ENCODE peak calls at places on chromosomes 7 and 10, in eight cellular contexts. I is epithelial cell of esophagus, N is GM23338, K is GM12865, B is adrenal gland, F is HFF-Myc, J is cardiac fibroblast, M is nephron progenitor cell. Q is an unnamed sample.

GRCh38 chr10:78849731-78850130 is 219.0 kb upstream of the ZMIZ1 start:
- DNase-seq in B (no peak), J (no peak), N (no peak), I (no peak), M (no peak), F (no peak), K (no peak), Q (no peak)

GRCh38 chr10:126945351-126946035 is 40.3 kb downstream of the DOCK1 start:
- DNase-seq in J (no peak), B (no peak), K (no peak), I (peak), F (no peak), M (no peak), N (no peak), Q (no peak)

GRCh38 chr10:71666607-71667373 is 52.8 kb downstream of the C10orf105 start:
- DNase-seq in N (no peak), K (peak), I (no peak), B (no peak), M (peak), J (no peak), F (no peak), Q (no peak)

GRCh38 chr10:23994459-23995046 is 214.4 kb upstream of the KIAA1217 start:
- DNase-seq in I (peak), K (peak), M (peak), J (peak), F (peak), N (peak), B (peak), Q (peak)

GRCh38 chr10:112446055-112446854 is 459 bp downstream of the ZDHHC6 start:
- DNase-seq in I (peak), N (no peak), M (no peak), K (peak), B (no peak), F (no peak), J (peak), Q (no peak)

GRCh38 chr10:4450169-4450568 is 375.8 kb upstream of the AKR1E2 start:
- DNase-seq in B (no peak), I (no peak), N (no peak), K (no peak), F (no peak), M (no peak), J (no peak), Q (no peak)

GRCh38 chr10:79246209-79246581 is 101.1 kb upstream of the PPIF start:
- DNase-seq in F (no peak), K (peak), B (peak), J (peak), M (no peak), N (no peak), I (no peak), Q (no peak)

GRCh38 chr7:105141068-105141467 is 127.1 kb downstream of the KMT2E start:
- DNase-seq in N (peak), K (peak), J (peak), M (peak), I (peak), F (peak), B (no peak), Q (peak)

GRCh38 chr7:135169141-135169935 is 1.2 kb downstream of the CYREN start:
- DNase-seq in B (peak), F (no peak), N (peak), J (peak), I (peak), M (peak), K (peak), Q (no peak)

GRCh38 chr7:81802251-81802650 is 32.4 kb upstream of the HGF start:
- DNase-seq in N (no peak), K (no peak), I (no peak), B (no peak), F (no peak), J (no peak), M (no peak), Q (no peak)

GRCh38 chr10:113029055-113029440 is 79.0 kb downstream of the TCF7L2 start:
- DNase-seq in M (no peak), J (no peak), K (no peak), N (no peak), B (no peak), F (no peak), I (no peak), Q (no peak)

GRCh38 chr7:151558575-151558974 is 38.9 kb upstream of the RHEB start:
- DNase-seq in B (no peak), I (no peak), N (no peak), J (peak), F (no peak), M (no peak), K (no peak), Q (no peak)

GRCh38 chr10:93410697-93411348 is 71.3 kb downstream of the MYOF start:
- DNase-seq in M (no peak), I (no peak), B (no peak), J (no peak), K (no peak), F (no peak), N (no peak), Q (no peak)

GRCh38 chr10:50653142-50653541 is 29.4 kb upstream of the SGMS1 start:
- DNase-seq in K (peak), I (peak), N (peak), B (no peak), M (no peak), J (peak), F (no peak), Q (peak)

DNA sequence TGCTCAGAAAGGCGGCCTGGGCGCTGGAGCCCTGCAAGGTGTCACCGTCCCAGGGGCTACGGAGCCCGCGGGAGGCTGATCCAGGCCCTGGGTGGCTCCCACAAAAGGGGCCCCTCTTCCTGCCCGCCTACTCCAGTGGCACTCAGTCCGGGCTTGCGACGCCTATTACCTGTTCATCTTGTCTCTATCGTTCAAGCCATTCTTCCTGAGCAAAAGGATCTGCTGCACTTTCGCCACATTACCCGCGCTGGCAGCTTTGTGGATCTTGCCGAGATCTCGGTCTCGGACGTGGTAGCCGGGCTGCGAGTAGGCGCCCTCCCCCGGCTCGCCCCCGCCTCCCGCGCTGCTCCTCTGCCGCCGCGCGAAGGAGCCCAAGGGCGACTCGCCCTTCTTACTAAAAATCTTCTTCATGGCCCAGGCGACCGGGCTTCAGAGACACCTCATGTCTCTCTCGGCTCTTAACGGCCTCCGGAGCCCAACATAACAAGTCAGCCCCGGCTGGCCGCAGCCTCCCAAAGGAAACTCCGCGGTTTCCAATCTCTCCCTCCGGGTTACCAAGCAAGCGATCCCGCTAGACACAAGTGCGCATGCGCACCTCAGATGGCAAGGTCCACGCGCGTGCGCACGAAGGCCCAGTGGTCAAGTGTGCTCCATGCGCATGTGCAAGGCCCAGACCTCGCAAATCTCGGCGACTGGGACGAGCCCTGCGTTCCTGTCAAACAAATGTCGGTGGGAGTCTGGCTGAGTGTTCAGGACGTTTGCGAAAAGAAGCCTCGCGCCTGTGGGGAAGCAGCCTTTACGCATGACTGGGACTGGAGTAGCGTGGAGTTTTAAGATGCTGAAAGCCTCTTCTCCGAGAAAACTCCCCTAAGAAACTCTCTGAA is at the start of gene ANKRD26:
- DNase-seq in K (peak), F (peak), M (peak), I (peak), B (peak), J (peak), N (peak), Q (peak)
- TF ChIP-seq CTCF in K (no peak), F (no peak), M (no peak), I (no peak), B (no peak), J (no peak), N (no peak), Q (no peak)

GRCh38 chr7:116592041-116592355 is 67.2 kb downstream of the CAV1 start:
- DNase-seq in K (no peak), N (no peak), F (no peak), J (no peak), I (no peak), M (no peak), B (no peak), Q (no peak)
- TF ChIP-seq CTCF in K (no peak), N (no peak), F (no peak), J (no peak), I (no peak), M (no peak), B (no peak), Q (no peak)

DNA sequence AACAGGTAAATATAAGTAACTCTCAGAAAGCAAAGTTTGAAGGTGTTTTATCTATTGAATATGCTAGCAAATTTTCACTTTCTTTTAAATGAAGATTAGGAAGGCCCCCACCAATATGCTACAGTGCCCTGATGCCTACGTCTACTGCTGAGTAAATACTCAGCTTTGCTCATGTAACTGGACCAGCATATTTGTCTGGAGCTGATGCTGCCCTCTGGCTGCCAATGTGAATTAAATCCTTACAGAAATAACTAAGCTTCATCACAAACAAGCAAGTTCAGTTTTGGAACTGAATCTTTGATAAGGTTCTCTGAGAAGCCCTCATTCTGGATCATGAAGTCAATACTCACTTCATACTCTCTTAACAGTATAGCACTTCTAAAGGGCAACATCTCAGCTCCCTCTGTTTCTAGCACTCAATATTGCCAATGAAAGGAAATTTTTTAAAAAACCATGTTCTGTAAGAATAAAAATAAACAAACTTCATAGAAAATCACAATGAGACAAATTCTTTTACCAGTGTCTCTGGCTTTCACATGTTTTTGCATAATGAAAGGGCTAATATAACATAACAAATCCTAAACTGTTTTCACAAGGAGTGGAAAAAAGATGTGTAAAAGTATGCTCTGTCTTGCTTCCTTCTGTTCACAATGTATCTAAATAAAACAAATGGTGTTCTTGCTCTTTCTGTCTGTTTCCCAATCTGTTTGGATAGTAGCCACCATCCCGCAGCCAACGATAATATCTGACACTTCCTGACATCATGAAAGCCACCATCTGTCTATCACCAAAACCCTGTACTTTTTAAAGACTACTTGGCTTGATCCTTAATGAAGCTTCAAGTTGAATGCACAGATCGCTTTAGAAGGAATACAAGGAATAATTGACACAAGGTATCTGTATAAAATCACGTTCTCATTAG is 246.5 kb downstream of the ETV1 start:
- DNase-seq in M (peak), K (peak), N (peak), F (no peak), I (peak), B (peak), J (peak), Q (peak)
- TF ChIP-seq CTCF in M (peak), K (peak), N (peak), F (peak), I (peak), B (peak), J (peak), Q (peak)

DNA sequence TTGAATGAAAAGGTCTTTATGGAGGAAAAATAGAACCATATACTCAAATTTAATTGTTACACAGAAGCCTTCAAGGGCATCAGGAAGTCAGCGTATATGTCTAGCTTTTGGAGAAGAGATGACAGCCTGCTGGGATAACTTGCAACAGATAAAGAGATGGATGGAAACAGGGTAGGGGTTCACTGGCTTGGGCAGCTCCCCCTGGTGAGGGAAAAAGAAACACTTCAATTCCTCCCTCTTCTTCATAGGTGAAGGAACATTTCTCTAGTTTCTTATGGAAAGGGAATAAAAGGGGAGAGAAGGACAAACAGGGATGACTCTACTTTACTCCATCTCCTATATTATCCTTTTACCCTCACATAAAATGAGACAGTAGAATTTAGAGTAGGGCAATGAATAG is 635.7 kb downstream of the PHTF2 start:
- DNase-seq in J (no peak), B (no peak), F (no peak), M (no peak), I (no peak), N (peak), K (no peak), Q (no peak)
- TF ChIP-seq CTCF in J (no peak), B (no peak), F (peak), M (no peak), I (peak), N (peak), K (no peak), Q (no peak)

GRCh38 chr7:15765753-15766152 is 79.3 kb upstream of the MEOX2 start:
- DNase-seq in J (no peak), F (no peak), I (no peak), K (no peak), N (no peak), M (no peak), B (no peak), Q (no peak)

GRCh38 chr7:15764986-15765385 is 78.5 kb upstream of the MEOX2 start:
- DNase-seq in J (no peak), B (no peak), F (no peak), I (no peak), M (no peak), K (no peak), N (no peak), Q (no peak)

DNA sequence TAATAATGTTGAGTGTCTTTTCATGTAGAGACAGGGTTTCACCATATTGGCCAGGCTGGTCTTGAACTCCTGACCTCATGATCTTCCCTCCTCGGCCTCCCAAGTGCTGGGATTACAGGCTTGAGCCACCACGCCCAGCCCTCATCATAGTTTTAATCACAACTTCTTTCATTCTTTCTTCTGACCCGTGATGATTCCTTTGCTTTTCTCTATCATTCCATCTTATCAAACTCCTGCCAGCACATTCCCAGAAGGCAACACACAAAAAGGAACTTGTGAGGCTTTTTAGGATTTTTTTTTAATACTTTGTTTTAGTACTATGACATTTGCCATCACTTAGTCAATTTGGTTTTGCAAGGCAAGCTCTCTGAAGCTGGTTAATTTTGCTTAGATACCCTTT is 77.5 kb upstream of the MEOX2 start:
- DNase-seq in F (no peak), I (no peak), K (no peak), M (no peak), N (no peak), J (no peak), B (no peak), Q (no peak)
- TF ChIP-seq CTCF in F (no peak), I (no peak), K (no peak), M (no peak), N (no peak), J (no peak), B (no peak), Q (no peak)

GRCh38 chr10:114403545-114404161 is 649 bp downstream of the AFAP1L2 start:
- DNase-seq in I (peak), K (peak), M (peak), J (no peak), B (no peak), F (no peak), N (peak), Q (no peak)
- TF ChIP-seq CTCF in I (peak), K (no peak), M (no peak), J (no peak), B (no peak), F (no peak), N (peak), Q (peak)

GRCh38 chr10:61758440-61758839 is 95.7 kb downstream of the CABCOCO1 start:
- DNase-seq in J (peak), F (no peak), I (no peak), B (no peak), N (no peak), K (no peak), M (no peak), Q (no peak)

GRCh38 chr10:61760943-61761824 is 98.5 kb downstream of the CABCOCO1 start:
- DNase-seq in J (peak), M (no peak), N (no peak), I (peak), B (no peak), K (no peak), F (no peak), Q (no peak)

GRCh38 chr10:61757525-61758397 is 95.0 kb downstream of the CABCOCO1 start:
- DNase-seq in I (peak), N (no peak), K (no peak), J (peak), M (no peak), B (peak), F (no peak), Q (no peak)

GRCh38 chr10:61761825-61762217 is 99.1 kb downstream of the CABCOCO1 start:
- DNase-seq in M (no peak), F (no peak), K (no peak), N (no peak), J (no peak), I (no peak), B (no peak), Q (no peak)

GRCh38 chr10:61759751-61760150 is 97.0 kb downstream of the CABCOCO1 start:
- DNase-seq in M (no peak), I (no peak), J (no peak), K (no peak), N (no peak), F (no peak), B (no peak), Q (no peak)
- TF ChIP-seq CTCF in M (no peak), I (no peak), J (no peak), K (no peak), N (no peak), F (no peak), B (no peak), Q (no peak)

GRCh38 chr7:37208528-37208927 is 240.1 kb downstream of the ELMO1 start:
- DNase-seq in M (peak), N (peak), J (peak), F (no peak), B (peak), I (peak), K (peak), Q (peak)
- TF ChIP-seq CTCF in M (peak), N (peak), J (peak), F (peak), B (peak), I (peak), K (peak), Q (peak)

DNA sequence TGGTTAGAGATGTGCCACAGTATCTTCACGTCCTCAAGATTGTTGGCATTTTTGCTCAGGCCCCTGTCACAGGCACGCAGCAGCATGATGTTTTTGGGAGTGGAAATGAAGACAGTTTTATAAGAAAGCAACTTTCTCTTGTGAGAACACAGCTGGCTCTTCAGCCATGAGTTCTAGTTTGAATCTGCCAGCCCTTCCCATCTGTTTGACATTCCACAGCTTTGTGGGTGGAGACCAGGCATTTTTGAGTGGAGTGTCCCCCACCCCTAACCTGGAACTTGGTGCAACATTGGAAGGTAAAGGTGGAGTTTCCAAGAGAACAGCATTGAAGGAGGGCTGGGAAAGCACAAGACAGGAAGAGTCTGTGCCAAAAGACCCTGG is 253.1 kb upstream of the IGFBP3 start:
- DNase-seq in I (no peak), F (no peak), B (no peak), M (no peak), J (no peak), K (no peak), N (no peak), Q (no peak)
- TF ChIP-seq CTCF in I (no peak), F (no peak), B (no peak), M (no peak), J (no peak), K (no peak), N (no peak), Q (no peak)

Q was measured in AG09319.